ENCODE peak calls at places on chromosomes 6 and 20, in nine cellular contexts. Q is transverse colon, I is ovary, W is adrenal gland, Y is right lobe of liver, N is erythroblast, L is HCT116, M is A549, G is IMR-90. C is an unnamed sample.

GRCh38 chr6:15363164-15363522 is 117.3 kb downstream of the JARID2 start:
- DNase-seq in Q (no peak), I (no peak), W (no peak), Y (no peak), N (no peak), L (no peak), M (no peak), G (no peak), C (no peak)

GRCh38 chr6:89597988-89598387 is 40.6 kb downstream of the LYRM2 start:
- DNase-seq in Q (no peak), I (no peak), W (peak), Y (no peak), N (no peak), L (no peak), M (peak), G (no peak), C (no peak)

GRCh38 chr6:24935753-24936152 is at the start of gene RIPOR2:
- DNase-seq in Q (peak), I (no peak), W (peak), Y (peak), N (no peak), L (no peak), M (peak), G (no peak), C (no peak)

GRCh38 chr6:52233975-52234823 is 10.1 kb downstream of the IL17F start:
- DNase-seq in Q (peak), I (no peak), W (peak), Y (no peak), N (peak), L (peak), M (peak), G (peak), C (no peak)

GRCh38 chr6:105431226-105431625 is 28.3 kb upstream of the PREP start:
- DNase-seq in Q (no peak), I (no peak), W (peak), Y (no peak), N (peak), L (peak), M (peak), G (peak), C (no peak)

GRCh38 chr20:58219342-58219700 is 9.1 kb downstream of the ANKRD60 start:
- DNase-seq in Q (no peak), I (no peak), W (no peak), Y (no peak), N (no peak), L (no peak), M (peak), G (peak), C (no peak)

GRCh38 chr20:48903705-48904104 is 17.8 kb upstream of the ARFGEF2 start:
- DNase-seq in Q (no peak), I (no peak), W (no peak), Y (no peak), N (no peak), L (no peak), M (no peak), G (no peak), C (no peak)

GRCh38 chr20:16054917-16055316 is 518.3 kb downstream of the KIF16B start:
- DNase-seq in Q (no peak), I (no peak), W (no peak), Y (no peak), N (no peak), L (no peak), M (no peak), G (no peak), C (no peak)

GRCh38 chr6:168999392-168999791 is 254.3 kb downstream of the THBS2 start:
- DNase-seq in Q (peak), I (no peak), W (no peak), Y (no peak), N (no peak), L (no peak), M (no peak), G (no peak), C (no peak)

GRCh38 chr6:74222768-74223321 is 526.8 kb downstream of the CD109 start:
- DNase-seq in Q (no peak), I (no peak), W (no peak), Y (no peak), N (no peak), L (no peak), M (no peak), G (peak), C (no peak)

GRCh38 chr20:46102940-46103339 is 13.2 kb upstream of the NCOA5 start:
- DNase-seq in Q (no peak), I (no peak), W (no peak), Y (no peak), N (no peak), L (no peak), M (no peak), G (no peak), C (no peak)

GRCh38 chr6:128713461-128713860 is 169.5 kb upstream of the LAMA2 start:
- DNase-seq in Q (no peak), I (no peak), W (no peak), Y (no peak), N (no peak), L (no peak), M (no peak), G (peak), C (no peak)

GRCh38 chr6:15770347-15771143 is 107.7 kb upstream of the DTNBP1 start:
- DNase-seq in Q (no peak), I (no peak), W (peak), Y (no peak), N (no peak), L (no peak), M (no peak), G (peak), C (peak)

GRCh38 chr6:5778317-5778857 is 228.3 kb downstream of the NRN1 start:
- DNase-seq in Q (no peak), I (no peak), W (no peak), Y (no peak), N (no peak), L (no peak), M (no peak), G (no peak), C (peak)

GRCh38 chr20:25296094-25297093 is 48.5 kb downstream of the PYGB start:
- DNase-seq in Q (peak), I (no peak), W (no peak), Y (no peak), N (peak), L (no peak), M (peak), G (peak), C (peak)

GRCh38 chr6:23414204-23414501 is 711.9 kb upstream of the NRSN1 start:
- DNase-seq in Q (no peak), I (no peak), W (no peak), Y (no peak), N (no peak), L (no peak), M (no peak), G (peak), C (no peak)

GRCh38 chr6:90708410-90708809 is 121.5 kb upstream of the MAP3K7 start:
- DNase-seq in Q (no peak), I (no peak), W (no peak), Y (no peak), N (no peak), L (no peak), M (no peak), G (no peak), C (no peak)

GRCh38 chr6:63475707-63476106 is 96.6 kb upstream of the LOC128125822 start:
- DNase-seq in Q (no peak), I (no peak), W (no peak), Y (peak), N (no peak), L (no peak), M (no peak), G (no peak), C (no peak)

GRCh38 chr20:46550441-46550840 is at the start of gene OCSTAMP:
- DNase-seq in Q (no peak), I (no peak), W (no peak), Y (no peak), N (no peak), L (no peak), M (no peak), G (no peak), C (no peak)

GRCh38 chr6:133977983-133978895 is 25.2 kb downstream of the TBPL1 start:
- DNase-seq in Q (no peak), I (peak), W (peak), Y (no peak), N (peak), L (no peak), M (peak), G (peak), C (no peak)

GRCh38 chr6:90162648-90163409 is 133.8 kb downstream of the BACH2 start:
- DNase-seq in Q (no peak), I (no peak), W (no peak), Y (no peak), N (peak), L (no peak), M (no peak), G (no peak), C (no peak)

GRCh38 chr6:46412662-46413061 is 78.6 kb downstream of the RCAN2 start:
- DNase-seq in Q (no peak), I (no peak), W (no peak), Y (no peak), N (no peak), L (no peak), M (no peak), G (no peak), C (no peak)

GRCh38 chr6:98657764-98658163 is 176.6 kb upstream of the POU3F2 start:
- DNase-seq in Q (no peak), I (no peak), W (peak), Y (no peak), N (peak), L (no peak), M (peak), G (peak), C (no peak)

GRCh38 chr20:48846516-48847492 is 19.0 kb upstream of the PREX1 start:
- DNase-seq in Q (peak), I (no peak), W (no peak), Y (no peak), N (peak), L (no peak), M (peak), G (no peak), C (peak)

GRCh38 chr6:142374090-142374783 is 72.4 kb downstream of the ADGRG6 start:
- DNase-seq in Q (no peak), I (no peak), W (no peak), Y (no peak), N (no peak), L (no peak), M (no peak), G (no peak), C (no peak)

GRCh38 chr20:9409981-9410380 is 104.4 kb upstream of the LAMP5 start:
- DNase-seq in Q (no peak), I (no peak), W (no peak), Y (no peak), N (no peak), L (no peak), M (no peak), G (peak), C (no peak)

GRCh38 chr20:47785900-47786762 is 850 bp upstream of the SULF2 start:
- DNase-seq in Q (peak), I (peak), W (peak), Y (peak), N (peak), L (peak), M (peak), G (peak), C (peak)

GRCh38 chr6:30847421-30847970 is 36.8 kb upstream of the DDR1 start:
- DNase-seq in Q (no peak), I (no peak), W (no peak), Y (no peak), N (no peak), L (no peak), M (no peak), G (no peak), C (no peak)

GRCh38 chr6:158018851-158019361 is 37.2 kb downstream of the SYNJ2 start:
- DNase-seq in Q (no peak), I (no peak), W (peak), Y (no peak), N (no peak), L (no peak), M (no peak), G (peak), C (no peak)

GRCh38 chr20:52497731-52498130 is 306.2 kb upstream of the ZFP64 start:
- DNase-seq in Q (no peak), I (no peak), W (no peak), Y (no peak), N (no peak), L (no peak), M (no peak), G (peak), C (no peak)

GRCh38 chr6:3715285-3715684 is 36.2 kb downstream of the PXDC1 start:
- DNase-seq in Q (no peak), I (no peak), W (no peak), Y (no peak), N (no peak), L (no peak), M (no peak), G (no peak), C (no peak)

GRCh38 chr20:19074828-19075516 is 137.5 kb upstream of the SLC24A3 start:
- DNase-seq in Q (no peak), I (no peak), W (no peak), Y (peak), N (no peak), L (no peak), M (no peak), G (no peak), C (no peak)

GRCh38 chr20:59159822-59160740 is 3.5 kb upstream of the ZNF831 start:
- DNase-seq in Q (peak), I (no peak), W (no peak), Y (no peak), N (no peak), L (no peak), M (no peak), G (no peak), C (no peak)

GRCh38 chr6:142728910-142729481 is 216.0 kb downstream of the HIVEP2 start:
- DNase-seq in Q (no peak), I (no peak), W (peak), Y (no peak), N (no peak), L (no peak), M (no peak), G (peak), C (no peak)

GRCh38 chr20:62860391-62860923 is 1.2 kb downstream of the TCFL5 start:
- DNase-seq in Q (no peak), I (no peak), W (no peak), Y (no peak), N (no peak), L (no peak), M (no peak), G (peak), C (no peak)

GRCh38 chr20:62864207-62864606 is 2.6 kb upstream of the TCFL5 start:
- DNase-seq in Q (no peak), I (no peak), W (no peak), Y (no peak), N (no peak), L (no peak), M (no peak), G (no peak), C (no peak)

GRCh38 chr20:62859721-62860120 is 1.9 kb downstream of the TCFL5 start:
- DNase-seq in Q (no peak), I (no peak), W (no peak), Y (no peak), N (no peak), L (no peak), M (no peak), G (no peak), C (no peak)

GRCh38 chr20:62860924-62861691 is 514 bp downstream of the TCFL5 start:
- DNase-seq in Q (no peak), I (no peak), W (peak), Y (no peak), N (peak), L (no peak), M (peak), G (no peak), C (no peak)

GRCh38 chr20:62861732-62862336 is at the start of gene TCFL5:
- DNase-seq in Q (peak), I (peak), W (peak), Y (peak), N (peak), L (peak), M (peak), G (peak), C (peak)
- TF ChIP-seq POLR2A in Q (no peak), I (no peak), W (no peak), Y (no peak), N (no peak), L (no peak), M (no peak), G (no peak), C (no peak)

DNA sequence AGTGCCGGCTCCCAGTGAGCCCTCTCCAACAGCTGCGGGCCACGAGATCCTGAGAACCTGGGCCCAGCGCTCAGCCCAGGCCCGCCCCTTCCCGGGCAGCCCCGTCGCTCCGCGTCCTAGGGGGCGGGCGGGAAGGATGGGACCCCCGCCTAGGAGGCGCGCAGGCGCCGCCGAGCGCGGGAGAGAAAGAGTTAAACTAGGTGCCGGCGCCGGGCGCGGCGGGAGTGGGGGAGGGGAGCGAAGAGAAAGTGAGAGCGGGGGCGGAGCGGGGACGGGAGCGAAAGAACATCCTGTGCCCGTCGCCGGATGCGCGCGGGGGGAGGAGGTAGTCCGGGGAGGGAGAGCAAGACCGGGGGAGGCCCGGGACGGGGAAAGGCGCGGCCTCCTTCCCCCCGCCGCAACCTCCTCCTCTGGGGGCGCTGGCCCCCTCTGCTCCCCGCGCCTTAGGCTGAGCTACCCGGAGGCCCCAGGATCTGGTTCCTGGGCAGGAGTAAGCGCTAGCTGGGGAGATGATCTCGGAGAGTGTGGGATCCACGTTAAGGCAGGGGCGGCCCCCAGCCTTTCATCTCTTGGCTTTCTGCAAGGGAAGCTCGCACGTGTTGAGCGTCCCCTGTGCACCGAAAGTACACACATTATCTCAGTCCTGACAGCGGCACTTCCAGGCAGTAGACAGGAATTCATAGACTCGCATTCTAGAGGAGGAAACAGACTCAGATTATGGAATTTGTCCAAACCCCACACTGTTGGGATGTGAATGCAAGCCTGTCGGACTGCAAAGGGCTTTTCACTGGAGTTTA is 4.9 kb upstream of the ARMC12 start:
- DNase-seq in Q (peak), I (peak), W (peak), Y (peak), N (peak), L (no peak), M (peak), G (peak), C (peak)
- TF ChIP-seq POLR2A in Q (peak), I (peak), W (no peak), Y (peak), N (peak), L (no peak), M (peak), G (no peak), C (peak)

DNA sequence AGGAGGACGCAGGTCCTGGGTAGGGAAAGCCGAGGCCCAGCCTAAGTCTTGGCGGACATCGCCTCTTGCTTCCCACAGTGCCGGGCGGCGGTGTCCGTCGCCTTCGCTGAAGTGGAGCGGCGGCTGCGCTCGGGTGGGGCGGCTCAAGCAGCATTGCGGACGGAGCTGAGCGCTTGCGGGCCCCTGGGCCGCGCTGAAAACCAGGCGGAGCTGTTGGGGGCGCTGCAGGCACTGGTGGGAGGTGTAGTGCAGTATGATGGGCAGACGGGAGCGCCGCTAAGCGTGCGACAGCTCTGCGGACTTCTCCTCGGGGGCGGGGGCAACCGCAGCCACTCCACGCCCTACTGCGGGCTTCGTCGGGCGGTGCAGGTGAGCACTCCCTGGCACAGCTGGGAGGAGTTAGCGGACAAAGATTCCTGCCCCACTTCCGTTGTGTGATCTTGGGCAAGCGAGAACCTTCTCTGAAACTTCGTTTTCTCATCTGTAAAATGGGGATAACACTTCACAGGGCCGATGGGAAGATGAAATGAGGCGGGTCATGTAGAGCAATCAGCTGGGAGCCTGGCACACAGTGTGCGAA is 4.3 kb downstream of the PRSS16 start:
- DNase-seq in Q (peak), I (peak), W (peak), Y (no peak), N (peak), L (peak), M (peak), G (peak), C (peak)
- TF ChIP-seq POLR2A in Q (peak), I (no peak), W (no peak), Y (no peak), N (no peak), L (peak), M (peak), G (no peak), C (no peak)

GRCh38 chr6:20639161-20639560 is 104.9 kb downstream of the CDKAL1 start:
- DNase-seq in Q (no peak), I (no peak), W (no peak), Y (no peak), N (no peak), L (no peak), M (no peak), G (no peak), C (no peak)
- TF ChIP-seq POLR2A in Q (no peak), I (no peak), W (no peak), Y (no peak), N (no peak), L (no peak), M (no peak), G (no peak), C (no peak)

GRCh38 chr6:94052754-94053153 is 633.4 kb upstream of the EPHA7 start:
- DNase-seq in Q (no peak), I (no peak), W (no peak), Y (no peak), N (no peak), L (no peak), M (peak), G (no peak), C (no peak)
- TF ChIP-seq POLR2A in Q (no peak), I (no peak), W (no peak), Y (no peak), N (no peak), L (no peak), M (no peak), G (no peak), C (no peak)

GRCh38 chr20:37845261-37845681 is 57.7 kb upstream of the VSTM2L start:
- DNase-seq in Q (no peak), I (no peak), W (peak), Y (no peak), N (peak), L (no peak), M (no peak), G (no peak), C (no peak)
- TF ChIP-seq POLR2A in Q (no peak), I (no peak), W (no peak), Y (no peak), N (no peak), L (no peak), M (no peak), G (no peak), C (no peak)

DNA sequence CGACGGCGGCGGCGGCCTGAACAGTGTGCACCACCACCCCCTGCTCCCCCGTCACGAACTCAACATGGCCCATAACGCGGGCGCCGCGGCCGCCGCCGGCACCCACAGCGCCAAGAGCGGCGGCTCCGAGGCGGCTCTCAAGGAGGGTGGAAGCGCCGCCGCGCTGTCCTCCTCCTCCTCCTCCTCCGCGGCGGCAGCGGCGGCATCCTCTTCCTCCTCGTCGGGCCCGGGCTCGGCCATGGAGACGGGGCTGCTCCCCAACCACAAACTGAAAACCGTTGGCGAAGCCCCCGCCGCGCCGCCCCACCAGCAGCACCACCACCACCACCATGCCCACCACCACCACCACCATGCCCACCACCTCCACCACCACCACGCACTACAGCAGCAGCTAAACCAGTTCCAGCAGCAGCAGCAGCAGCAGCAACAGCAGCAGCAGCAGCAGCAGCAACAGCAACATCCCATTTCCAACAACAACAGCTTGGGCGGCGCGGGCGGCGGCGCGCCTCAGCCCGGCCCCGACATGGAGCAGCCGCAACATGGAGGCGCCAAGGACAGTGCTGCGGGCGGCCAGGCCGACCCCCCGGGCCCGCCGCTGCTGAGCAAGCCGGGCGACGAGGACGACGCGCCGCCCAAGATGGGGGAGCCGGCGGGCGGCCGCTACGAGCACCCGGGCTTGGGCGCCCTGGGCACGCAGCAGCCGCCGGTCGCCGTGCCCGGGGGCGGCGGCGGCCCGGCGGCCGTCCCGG is 862 bp downstream of the ARID1B start:
- DNase-seq in Q (peak), I (peak), W (peak), Y (peak), N (peak), L (no peak), M (peak), G (peak), C (no peak)
- TF ChIP-seq POLR2A in Q (peak), I (no peak), W (no peak), Y (no peak), N (no peak), L (peak), M (no peak), G (peak), C (no peak)